ENCODE peak calls at places on chromosomes 13 and 19, in seven cellular contexts. H is mucosa of descending colon; V is C1 segment of cervical spinal cord; U is stromal cell of bone marrow; I is amniotic stem cell; Q is CD8-positive, alpha-beta T cell; W is GM23248. O is an unnamed sample.
A peak's percentile ranks its signal among the peaks of the same experiment; 100 is the strongest.

GRCh38 chr19:33505168-33505567 is 16.4 kb downstream of the PEPD start:
- DNase-seq in H (no peak), V (no peak), U (no peak), I (no peak), Q (no peak), W (no peak), O (no peak)

GRCh38 chr19:2554856-2555255 is 78.9 kb downstream of the GADD45B start:
- DNase-seq in H (no peak), V (no peak), U (no peak), I (no peak), Q (no peak), W (peak; percentile 38), O (peak; percentile 20)

GRCh38 chr13:92967923-92968322 is 258.7 kb upstream of the GPC6 start:
- DNase-seq in H (peak; percentile 8), V (no peak), U (peak; percentile 9), I (no peak), Q (no peak), W (peak; percentile 48), O (no peak)

GRCh38 chr13:36131931-36132297 is 732 bp upstream of the DCLK1 start:
- DNase-seq in H (peak; percentile 19), V (no peak), U (peak; percentile 84), I (no peak), Q (no peak), W (peak; percentile 33), O (peak; percentile 79)

GRCh38 chr19:40641306-40641705 is 40.1 kb downstream of the LTBP4 start:
- DNase-seq in H (no peak), V (no peak), U (no peak), I (no peak), Q (no peak), W (no peak), O (peak; percentile 60)

GRCh38 chr19:57435062-57435978 is at the start of gene ZNF749:
- DNase-seq in H (peak; percentile 100), V (peak; percentile 63), U (peak; percentile 98), I (peak; percentile 96), Q (peak; percentile 93), W (peak; percentile 99), O (peak; percentile 100)

GRCh38 chr19:8561071-8561764 is 16.0 kb downstream of the MYO1F start:
- DNase-seq in H (no peak), V (no peak), U (no peak), I (no peak), Q (no peak), W (no peak), O (no peak)

GRCh38 chr13:45951724-45952123 is 100.2 kb upstream of the SIAH3 start:
- DNase-seq in H (no peak), V (no peak), U (peak; percentile 3), I (no peak), Q (no peak), W (peak; percentile 47), O (no peak)

GRCh38 chr13:42660367-42660965 is 86.5 kb downstream of the TNFSF11 start:
- DNase-seq in H (no peak), V (no peak), U (peak; percentile 13), I (no peak), Q (no peak), W (peak; percentile 25), O (no peak)

GRCh38 chr19:21472507-21472906 is 32.9 kb upstream of the ZNF429 start:
- DNase-seq in H (no peak), V (no peak), U (no peak), I (no peak), Q (no peak), W (no peak), O (no peak)

GRCh38 chr13:73138276-73138950 is 79.6 kb downstream of the KLF5 start:
- DNase-seq in H (peak; percentile 26), V (no peak), U (peak; percentile 32), I (no peak), Q (no peak), W (peak; percentile 71), O (no peak)

GRCh38 chr13:34864650-34865049 is 77.4 kb upstream of the NBEA start:
- DNase-seq in H (no peak), V (no peak), U (no peak), I (no peak), Q (no peak), W (no peak), O (no peak)

GRCh38 chr13:99979453-99980200 is 2.0 kb upstream of the ZIC2 start:
- DNase-seq in H (no peak), V (no peak), U (no peak), I (no peak), Q (no peak), W (peak; percentile 29), O (peak; percentile 75)

GRCh38 chr19:13906525-13906904 is 514 bp downstream of the CC2D1A start:
- DNase-seq in H (peak; percentile 83), V (no peak), U (no peak), I (no peak), Q (peak; percentile 23), W (peak; percentile 38), O (no peak)

GRCh38 chr13:20988909-20989735 is 72.3 kb downstream of the LATS2 start:
- DNase-seq in H (no peak), V (no peak), U (no peak), I (no peak), Q (no peak), W (no peak), O (no peak)

GRCh38 chr13:99206873-99207272 is 6.2 kb downstream of the UBAC2 start:
- DNase-seq in H (no peak), V (no peak), U (no peak), I (no peak), Q (no peak), W (no peak), O (no peak)

GRCh38 chr13:50127726-50128291 is 112.6 kb downstream of the KCNRG start:
- DNase-seq in H (peak; percentile 30), V (no peak), U (no peak), I (no peak), Q (no peak), W (no peak), O (no peak)

GRCh38 chr19:46861691-46862503 is 1.1 kb downstream of the ARHGAP35 start:
- DNase-seq in H (peak; percentile 32), V (no peak), U (no peak), I (no peak), Q (no peak), W (peak; percentile 64), O (no peak)

GRCh38 chr13:51844862-51845573 is at the start of gene TMEM272:
- DNase-seq in H (peak; percentile 50), V (no peak), U (no peak), I (no peak), Q (peak; percentile 43), W (peak; percentile 55), O (peak; percentile 53)

GRCh38 chr19:33815410-33816340 is 19.0 kb downstream of the KCTD15 start:
- DNase-seq in H (no peak), V (no peak), U (no peak), I (no peak), Q (no peak), W (peak; percentile 66), O (peak; percentile 65)

GRCh38 chr13:80374453-80374852 is 33.5 kb upstream of the SPRY2 start:
- DNase-seq in H (no peak), V (no peak), U (no peak), I (no peak), Q (no peak), W (no peak), O (no peak)

GRCh38 chr19:34428549-34429285 is 536 bp downstream of the UBA2 start:
- DNase-seq in H (peak; percentile 44), V (no peak), U (no peak), I (no peak), Q (peak; percentile 24), W (peak; percentile 77), O (peak; percentile 18)

GRCh38 chr19:46081928-46082727 is 41.3 kb upstream of the IGFL4 start:
- DNase-seq in H (peak; percentile 45), V (no peak), U (peak; percentile 25), I (peak; percentile 20), Q (no peak), W (peak; percentile 79), O (no peak)

GRCh38 chr19:6232567-6232966 is 47.2 kb downstream of the MLLT1 start:
- DNase-seq in H (no peak), V (no peak), U (peak; percentile 60), I (no peak), Q (no peak), W (peak; percentile 94), O (no peak)

GRCh38 chr19:4970558-4971423 is 1.9 kb downstream of the KDM4B start:
- DNase-seq in H (peak; percentile 38), V (no peak), U (no peak), I (no peak), Q (no peak), W (peak; percentile 56), O (no peak)

GRCh38 chr13:104085611-104086010 is 1019.4 kb upstream of the SLC10A2 start:
- DNase-seq in H (no peak), V (no peak), U (no peak), I (no peak), Q (no peak), W (no peak), O (no peak)

GRCh38 chr13:34162545-34162936 is 344.6 kb downstream of the RFC3 start:
- DNase-seq in H (no peak), V (no peak), U (no peak), I (no peak), Q (no peak), W (peak; percentile 63), O (no peak)

GRCh38 chr19:14979136-14979497 is 547 bp downstream of the SLC1A6 start:
- DNase-seq in H (no peak), V (no peak), U (no peak), I (no peak), Q (no peak), W (no peak), O (peak; percentile 77)

O was measured in posterior cingulate gyrus.